ENCODE peak calls at places on chromosomes 13 and 19, in nine cellular contexts. B is IMR-90, L is cardiac fibroblast, N is PC-3, E is epithelial cell of esophagus, J is stomach, D is BJ, W is breast epithelium, K is fibroblast of pulmonary artery. X is an unnamed sample.

GRCh38 chr19:50416034-50416814 is 2.5 kb upstream of the SPIB start:
- DNase-seq in B (no peak), L (no peak), N (no peak), E (no peak), J (no peak), D (no peak), W (no peak), K (no peak), X (no peak)

GRCh38 chr19:2743099-2743498 is 3.3 kb upstream of the SLC39A3 start:
- DNase-seq in B (no peak), L (no peak), N (no peak), E (no peak), J (no peak), D (no peak), W (no peak), K (no peak), X (no peak)

GRCh38 chr13:40208517-40208916 is 457.9 kb downstream of the FOXO1 start:
- DNase-seq in B (no peak), L (no peak), N (no peak), E (no peak), J (no peak), D (no peak), W (no peak), K (no peak), X (no peak)

GRCh38 chr19:30388819-30389218 is 16.6 kb downstream of the ZNF536 start:
- DNase-seq in B (no peak), L (no peak), N (no peak), E (no peak), J (no peak), D (no peak), W (no peak), K (no peak), X (no peak)

GRCh38 chr19:44552324-44552723 is 22.8 kb upstream of the CEACAM20 start:
- DNase-seq in B (no peak), L (peak), N (peak), E (peak), J (no peak), D (no peak), W (no peak), K (peak), X (no peak)

GRCh38 chr13:79946556-79946955 is 394.4 kb downstream of the SPRY2 start:
- DNase-seq in B (no peak), L (no peak), N (no peak), E (no peak), J (no peak), D (no peak), W (no peak), K (no peak), X (no peak)

GRCh38 chr19:3698386-3698950 is 1.8 kb downstream of the PIP5K1C start:
- DNase-seq in B (peak), L (no peak), N (no peak), E (no peak), J (no peak), D (no peak), W (no peak), K (peak), X (no peak)

GRCh38 chr19:50003254-50003788 is 21.9 kb downstream of the VRK3 start:
- DNase-seq in B (no peak), L (no peak), N (no peak), E (no peak), J (no peak), D (no peak), W (no peak), K (no peak), X (no peak)

GRCh38 chr13:38849316-38849715 is 141.3 kb downstream of the STOML3 start:
- DNase-seq in B (no peak), L (peak), N (peak), E (peak), J (no peak), D (no peak), W (no peak), K (no peak), X (no peak)

GRCh38 chr19:55015126-55015525 is 22.9 kb downstream of the GP6 start:
- DNase-seq in B (no peak), L (no peak), N (no peak), E (no peak), J (no peak), D (no peak), W (no peak), K (no peak), X (no peak)

GRCh38 chr19:49057636-49058234 is at the start of gene CGB7:
- DNase-seq in B (peak), L (peak), N (peak), E (peak), J (peak), D (no peak), W (no peak), K (peak), X (no peak)

GRCh38 chr13:112699318-112699918 is 9.6 kb downstream of the ATP11A start:
- DNase-seq in B (no peak), L (no peak), N (no peak), E (no peak), J (peak), D (no peak), W (no peak), K (no peak), X (no peak)

GRCh38 chr19:40387151-40387550 is 2.8 kb downstream of the HIPK4 start:
- DNase-seq in B (no peak), L (no peak), N (no peak), E (no peak), J (no peak), D (no peak), W (no peak), K (no peak), X (no peak)

GRCh38 chr13:97224544-97225324 is 2.6 kb downstream of the MBNL2 start:
- DNase-seq in B (peak), L (peak), N (peak), E (peak), J (peak), D (no peak), W (peak), K (peak), X (no peak)

GRCh38 chr19:46373573-46374359 is 26.9 kb downstream of the PPP5C start:
- DNase-seq in B (peak), L (peak), N (peak), E (peak), J (peak), D (no peak), W (peak), K (peak), X (no peak)

GRCh38 chr13:29858667-29859066 is 8.2 kb upstream of the UBL3 start:
- DNase-seq in B (peak), L (peak), N (no peak), E (peak), J (no peak), D (no peak), W (no peak), K (no peak), X (no peak)

GRCh38 chr13:51829236-51829899 is 15.6 kb downstream of the TMEM272 start:
- DNase-seq in B (no peak), L (no peak), N (no peak), E (no peak), J (no peak), D (no peak), W (no peak), K (no peak), X (no peak)

GRCh38 chr13:112775791-112776279 is 86.0 kb downstream of the ATP11A start:
- DNase-seq in B (no peak), L (no peak), N (no peak), E (no peak), J (no peak), D (no peak), W (no peak), K (no peak), X (no peak)

GRCh38 chr13:114077121-114077937 is 55.1 kb downstream of the RASA3 start:
- DNase-seq in B (no peak), L (no peak), N (no peak), E (no peak), J (no peak), D (no peak), W (peak), K (no peak), X (no peak)

GRCh38 chr13:98448642-98448928 is 128.3 kb downstream of the STK24 start:
- DNase-seq in B (no peak), L (no peak), N (no peak), E (no peak), J (no peak), D (no peak), W (no peak), K (no peak), X (no peak)

DNA sequence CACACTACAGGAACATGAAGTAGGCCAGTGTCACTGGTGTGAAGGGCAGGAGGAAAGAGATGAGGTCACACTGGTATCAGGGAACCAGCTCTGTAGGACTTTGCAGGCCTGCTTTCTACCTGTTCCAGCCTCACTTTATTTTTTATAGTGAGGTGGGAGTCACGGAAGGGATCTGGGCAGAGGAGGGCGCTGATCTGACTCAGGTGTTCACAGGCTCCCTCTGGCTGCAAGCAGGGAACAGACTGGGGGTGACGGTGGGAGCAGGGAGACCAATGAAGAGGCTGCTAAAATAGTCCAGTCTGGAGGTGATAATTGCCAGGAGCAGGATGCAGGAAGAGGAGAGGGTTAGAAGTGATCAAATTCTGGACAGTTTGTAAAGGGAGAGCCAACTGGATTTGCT is 2.8 kb downstream of the THAP8 start:
- DNase-seq in B (no peak), L (no peak), N (no peak), E (peak), J (no peak), D (no peak), W (no peak), K (no peak), X (no peak)
- H3K4me3 ChIP-seq in B (no peak), L (no peak), N (no peak), E (no peak), J (no peak), D (no peak), W (no peak), K (no peak), X (no peak)

GRCh38 chr19:19445288-19445687 is 39.8 kb downstream of the GATAD2A start:
- DNase-seq in B (no peak), L (no peak), N (no peak), E (no peak), J (no peak), D (no peak), W (no peak), K (no peak), X (no peak)

GRCh38 chr19:19448238-19448544 is 42.7 kb downstream of the GATAD2A start:
- DNase-seq in B (no peak), L (no peak), N (no peak), E (no peak), J (peak), D (no peak), W (no peak), K (no peak), X (no peak)

GRCh38 chr19:19445911-19446361 is 40.5 kb downstream of the GATAD2A start:
- DNase-seq in B (peak), L (peak), N (no peak), E (peak), J (no peak), D (no peak), W (no peak), K (no peak), X (no peak)

GRCh38 chr19:19446655-19447437 is 41.4 kb downstream of the GATAD2A start:
- DNase-seq in B (no peak), L (no peak), N (no peak), E (no peak), J (no peak), D (no peak), W (no peak), K (no peak), X (no peak)

DNA sequence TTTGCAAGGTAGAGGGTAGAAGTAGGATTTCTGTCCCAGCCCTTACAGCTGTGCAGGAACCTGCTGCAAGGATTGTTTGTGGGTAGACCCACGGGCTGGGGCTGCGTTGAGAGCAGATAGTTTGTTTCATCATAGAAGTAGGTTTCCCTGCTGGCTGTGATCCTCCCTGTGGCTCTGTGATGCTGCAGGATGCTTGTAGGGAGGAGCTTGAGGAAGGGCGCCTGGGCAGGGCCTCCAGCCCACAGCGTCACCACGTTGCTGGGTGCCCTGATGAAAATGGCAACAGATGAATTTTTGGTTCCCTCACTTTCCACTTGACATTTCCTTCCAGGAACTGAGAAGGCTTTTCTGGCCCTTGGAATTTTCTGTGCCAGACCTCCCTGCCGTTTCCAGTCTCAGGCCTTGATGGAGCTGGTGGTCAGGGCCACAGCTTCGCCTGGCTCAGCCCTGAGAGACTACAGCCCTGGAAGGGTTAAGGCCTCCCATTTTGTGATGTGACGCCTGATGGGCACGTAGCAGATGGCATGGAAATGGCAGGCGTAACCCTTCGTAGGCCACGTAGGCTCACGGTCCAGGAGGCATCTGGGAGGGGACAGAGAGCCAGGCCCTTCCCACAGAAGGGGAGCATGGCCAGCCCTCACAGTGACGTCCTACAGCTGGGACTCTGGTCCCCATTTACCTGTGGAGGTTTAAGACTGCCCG is 42.2 kb downstream of the GATAD2A start:
- DNase-seq in B (peak), L (no peak), N (no peak), E (no peak), J (no peak), D (no peak), W (no peak), K (no peak), X (no peak)
- H3K4me3 ChIP-seq in B (no peak), L (no peak), N (no peak), E (no peak), J (no peak), D (no peak), W (no peak), K (no peak), X (no peak)

GRCh38 chr13:94323746-94324408 is 155.6 kb downstream of the DCT start:
- DNase-seq in B (no peak), L (no peak), N (no peak), E (no peak), J (no peak), D (no peak), W (no peak), K (no peak), X (no peak)

GRCh38 chr13:94325660-94326059 is 153.8 kb downstream of the DCT start:
- DNase-seq in B (peak), L (no peak), N (no peak), E (no peak), J (no peak), D (no peak), W (no peak), K (no peak), X (no peak)

GRCh38 chr13:94325148-94325528 is 154.3 kb downstream of the DCT start:
- DNase-seq in B (no peak), L (no peak), N (no peak), E (no peak), J (no peak), D (no peak), W (no peak), K (no peak), X (no peak)

GRCh38 chr13:94324409-94325147 is 154.9 kb downstream of the DCT start:
- DNase-seq in B (no peak), L (no peak), N (no peak), E (no peak), J (no peak), D (no peak), W (no peak), K (no peak), X (no peak)

DNA sequence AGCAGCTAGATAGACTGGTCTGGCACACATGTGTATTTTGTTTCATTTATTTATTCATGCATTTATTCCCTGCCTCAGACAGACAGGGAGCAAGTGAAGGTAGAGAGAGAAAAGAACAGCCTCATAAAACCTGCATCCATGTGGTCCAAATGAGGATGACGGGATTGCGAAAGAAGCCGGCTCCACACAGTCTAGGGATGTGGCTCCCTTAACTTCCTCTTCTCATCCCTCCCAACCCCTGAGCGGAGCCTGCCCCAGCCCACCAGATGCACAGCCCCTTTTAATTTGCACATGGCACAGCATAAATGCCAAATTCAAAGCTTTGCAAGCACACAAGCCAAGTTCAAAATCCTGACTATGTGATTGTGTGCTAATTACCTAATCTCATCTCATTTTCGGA is 156.6 kb downstream of the DCT start:
- DNase-seq in B (no peak), L (no peak), N (no peak), E (no peak), J (no peak), D (no peak), W (no peak), K (no peak), X (no peak)
- H3K4me3 ChIP-seq in B (no peak), L (no peak), N (no peak), E (no peak), J (no peak), D (no peak), W (no peak), K (no peak), X (no peak)

DNA sequence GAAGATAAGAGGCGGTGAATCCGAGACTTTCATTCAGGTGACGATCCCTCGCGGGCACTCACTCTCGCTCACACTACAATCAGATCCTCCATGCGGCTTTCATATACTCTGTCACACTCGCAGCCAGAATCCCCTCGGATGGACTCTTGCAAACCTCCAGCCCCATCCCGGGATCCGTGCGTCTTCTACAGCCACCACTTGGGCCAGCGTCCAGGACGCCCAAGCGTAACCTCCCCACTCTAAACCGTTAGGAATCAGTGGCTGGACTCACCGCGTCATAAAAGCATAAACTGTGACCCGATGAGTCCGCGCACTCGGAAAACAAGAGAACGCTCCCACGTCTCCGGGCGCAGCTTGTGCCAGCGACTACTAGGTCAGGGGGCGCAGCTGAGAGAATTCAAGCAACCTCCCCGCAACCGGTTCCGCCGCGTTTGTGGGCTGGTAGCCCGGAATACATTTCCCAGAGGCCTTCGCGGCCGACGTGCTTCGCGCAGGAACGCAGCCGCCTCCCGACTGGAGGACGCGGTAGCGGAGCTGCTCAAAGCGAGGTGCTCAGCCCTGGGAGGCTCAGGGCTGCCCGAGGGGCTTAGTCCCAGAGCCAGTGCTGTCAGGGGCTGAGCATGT is 27.6 kb downstream of the ZNF607 start:
- DNase-seq in B (peak), L (peak), N (no peak), E (peak), J (peak), D (peak), W (peak), K (peak), X (peak)
- H3K4me3 ChIP-seq in B (peak), L (peak), N (no peak), E (peak), J (peak), D (peak), W (peak), K (peak), X (peak)

X was measured in skeletal muscle cell.